ENCODE peak calls at places on chromosomes 16 and 17, in ten cellular contexts. Q is mesendoderm, C is GM12892, E is aorta, X is NCI-H524, Y is cardiac muscle cell, S is OCI-LY7, B is adrenal gland, Z is HT-29, P is neural progenitor cell. H is an unnamed sample.

GRCh38 chr17:74512624-74513084 is 18.6 kb downstream of the CD300LB start:
- DNase-seq in X (no peak), Z (no peak), B (peak; percentile 41), C (no peak), Y (peak; percentile 27), S (no peak), E (peak; percentile 64), P (no peak), Q (no peak), H (no peak)

GRCh38 chr17:69067274-69068047 is 6.7 kb upstream of the ABCA9 start:
- DNase-seq in P (no peak), S (peak; percentile 52), B (no peak), Z (no peak), E (no peak), Q (no peak), X (no peak), C (no peak), Y (no peak), H (no peak)

GRCh38 chr17:17107281-17107680 is 65.0 kb downstream of the MPRIP start:
- DNase-seq in Y (no peak), P (no peak), Q (no peak), C (no peak), E (peak; percentile 37), S (no peak), X (no peak), Z (no peak), B (no peak), H (no peak)

GRCh38 chr16:27446721-27447120 is 44.7 kb downstream of the IL21R start:
- DNase-seq in X (no peak), P (no peak), B (no peak), Y (no peak), Q (no peak), S (no peak), Z (no peak), C (peak; percentile 34), E (peak; percentile 50), H (no peak)

GRCh38 chr17:67194134-67194533 is 50.9 kb downstream of the HELZ start:
- DNase-seq in C (no peak), S (no peak), Q (peak; percentile 71), Y (peak; percentile 41), B (no peak), X (no peak), Z (peak; percentile 42), E (no peak), P (no peak), H (no peak)

GRCh38 chr17:82370471-82371332 is 863 bp upstream of the UTS2R start:
- DNase-seq in B (no peak), Y (peak; percentile 13), S (peak; percentile 87), P (no peak), X (peak; percentile 11), Q (no peak), Z (no peak), E (no peak), C (peak; percentile 60), H (no peak)

GRCh38 chr16:2692251-2692947 is 10.1 kb downstream of the KCTD5 start:
- DNase-seq in S (no peak), Y (no peak), B (peak; percentile 77), Z (no peak), C (no peak), Q (no peak), E (no peak), X (no peak), P (peak; percentile 9), H (no peak)

GRCh38 chr17:48510761-48511604 is 19.8 kb downstream of the HOXB1 start:
- DNase-seq in Y (peak; percentile 76), E (no peak), B (no peak), X (no peak), Q (no peak), C (no peak), P (no peak), S (no peak), Z (no peak), H (peak; percentile 49)